ENCODE peak calls at places on chromosome 6, in six cellular contexts. S is cardiac muscle cell, I is psoas muscle, Q is foreskin keratinocyte, F is Peyer's patch, R is right lobe of liver. B is an unnamed sample.

GRCh38 chr6:34070315-34071110 is 75.4 kb downstream of the GRM4 start:
- DNase-seq in S (peak), I (no peak), F (no peak), Q (no peak), R (no peak), B (no peak)

GRCh38 chr6:27295301-27296079 is 16.6 kb downstream of the POM121L2 start:
- DNase-seq in F (no peak), S (peak), I (no peak), R (no peak), Q (peak), B (peak)

GRCh38 chr6:33061987-33062386 is 11.5 kb downstream of the HLA-DPA1 start:
- DNase-seq in I (no peak), Q (no peak), R (no peak), S (peak), F (peak), B (no peak)

GRCh38 chr6:138815797-138816528 is 20.1 kb downstream of the ECT2L start:
- DNase-seq in Q (no peak), S (peak), I (no peak), R (no peak), F (no peak), B (no peak)

GRCh38 chr6:105015482-105015881 is 58.6 kb downstream of the LIN28B start:
- DNase-seq in S (peak), F (no peak), I (no peak), R (no peak), Q (peak), B (no peak)

GRCh38 chr6:35311390-35312075 is 13.9 kb downstream of the DEF6 start:
- DNase-seq in F (peak), R (no peak), I (no peak), Q (no peak), S (no peak), B (peak)

GRCh38 chr6:14517536-14518105 is 400.0 kb downstream of the CD83 start:
- DNase-seq in S (no peak), Q (peak), I (no peak), F (no peak), R (no peak), B (no peak)

GRCh38 chr6:112429226-112429625 is 82.1 kb downstream of the RFPL4B start:
- DNase-seq in Q (no peak), I (no peak), F (no peak), S (peak), R (no peak), B (peak)

GRCh38 chr6:148306287-148306686 is 36.4 kb upstream of the SASH1 start:
- DNase-seq in I (no peak), S (no peak), Q (no peak), R (no peak), F (no peak), B (no peak)

GRCh38 chr6:162387723-162388382 is 339.7 kb downstream of the PRKN start:
- DNase-seq in Q (no peak), F (no peak), R (no peak), S (no peak), I (peak), B (no peak)

GRCh38 chr6:1391692-1392309 is 2.4 kb downstream of the FOXF2 start:
- DNase-seq in R (no peak), I (no peak), S (no peak), Q (no peak), F (no peak), B (no peak)

GRCh38 chr6:45663181-45664180 is 285.7 kb upstream of the SUPT3H start:
- DNase-seq in S (peak), R (peak), Q (no peak), I (peak), F (peak), B (peak)

GRCh38 chr6:105310371-105310770 is 92.5 kb downstream of the PREP start:
- DNase-seq in F (no peak), R (no peak), S (no peak), I (no peak), Q (no peak), B (no peak)

GRCh38 chr6:100435299-100435698 is 29.4 kb downstream of the SIM1 start:
- DNase-seq in I (no peak), R (no peak), F (no peak), Q (no peak), S (no peak), B (no peak)

GRCh38 chr6:139219746-139220145 is 72.1 kb downstream of the TXLNB start:
- DNase-seq in F (no peak), Q (no peak), R (no peak), S (no peak), I (no peak), B (no peak)

GRCh38 chr6:72905705-72906478 is 284.0 kb downstream of the KCNQ5 start:
- DNase-seq in F (no peak), S (no peak), Q (no peak), I (no peak), R (no peak), B (no peak)

GRCh38 chr6:106444777-106445507 is 84.4 kb downstream of the CRYBG1 start:
- DNase-seq in F (no peak), I (no peak), Q (no peak), S (peak), R (no peak), B (peak)

GRCh38 chr6:1004885-1005635 is 306.8 kb upstream of the FOXQ1 start:
- DNase-seq in I (no peak), F (no peak), R (no peak), Q (no peak), S (no peak), B (no peak)

GRCh38 chr6:127606131-127606562 is 29.2 kb downstream of the C6orf58 start:
- DNase-seq in R (no peak), I (peak), S (peak), Q (no peak), F (no peak), B (peak)

GRCh38 chr6:143397229-143398222 is 53.0 kb downstream of the ADAT2 start:
- DNase-seq in S (peak), I (peak), F (no peak), R (peak), Q (peak), B (peak)

GRCh38 chr6:23969344-23969743 is 156.7 kb upstream of the NRSN1 start:
- DNase-seq in Q (no peak), F (no peak), R (no peak), S (no peak), I (no peak), B (no peak)

GRCh38 chr6:167349816-167350215 is 24.9 kb downstream of the TTLL2 start:
- DNase-seq in Q (no peak), I (no peak), F (no peak), S (no peak), R (no peak), B (no peak)
- H3K27ac ChIP-seq in Q (no peak), I (no peak), F (no peak), S (no peak), R (peak), B (no peak)

GRCh38 chr6:29955783-29956182 is 13.5 kb downstream of the HLA-A start:
- DNase-seq in R (no peak), I (no peak), Q (no peak), S (no peak), F (no peak), B (no peak)
- H3K27ac ChIP-seq in R (no peak), I (peak), Q (no peak), S (no peak), F (no peak), B (no peak)

GRCh38 chr6:10609038-10609437 is 85.4 kb downstream of the C6orf52 start:
- DNase-seq in S (no peak), Q (no peak), F (no peak), R (no peak), I (no peak), B (no peak)

GRCh38 chr6:10613077-10613476 is 81.3 kb downstream of the C6orf52 start:
- DNase-seq in Q (no peak), F (no peak), I (no peak), R (no peak), S (no peak), B (no peak)

GRCh38 chr6:10610289-10610688 is 84.1 kb downstream of the C6orf52 start:
- DNase-seq in S (no peak), I (peak), F (no peak), Q (no peak), R (no peak), B (no peak)

GRCh38 chr6:10613693-10614092 is 80.7 kb downstream of the C6orf52 start:
- DNase-seq in R (no peak), F (no peak), Q (no peak), I (no peak), S (no peak), B (no peak)

GRCh38 chr6:10612161-10612560 is 82.3 kb downstream of the C6orf52 start:
- DNase-seq in R (no peak), F (no peak), Q (no peak), S (no peak), I (no peak), B (no peak)
- H3K27ac ChIP-seq in R (no peak), F (peak), Q (no peak), S (no peak), I (no peak), B (no peak)

GRCh38 chr6:86943819-86944407 is 6.6 kb downstream of the HTR1E start:
- DNase-seq in F (no peak), S (no peak), R (no peak), I (no peak), Q (no peak), B (no peak)
- H3K27ac ChIP-seq in F (no peak), S (no peak), R (no peak), I (no peak), Q (no peak), B (no peak)

GRCh38 chr6:129680633-129681032 is 29.3 kb downstream of the ARHGAP18 start:
- DNase-seq in F (no peak), I (no peak), Q (no peak), S (no peak), R (no peak), B (no peak)

GRCh38 chr6:129679758-129680157 is 30.2 kb downstream of the ARHGAP18 start:
- DNase-seq in Q (no peak), F (no peak), S (peak), R (no peak), I (no peak), B (no peak)

GRCh38 chr6:129678463-129678862 is 31.5 kb downstream of the ARHGAP18 start:
- DNase-seq in Q (no peak), F (no peak), I (no peak), R (no peak), S (no peak), B (no peak)

GRCh38 chr6:129677634-129678325 is 32.2 kb downstream of the ARHGAP18 start:
- DNase-seq in Q (no peak), R (no peak), F (no peak), I (no peak), S (no peak), B (no peak)

DNA sequence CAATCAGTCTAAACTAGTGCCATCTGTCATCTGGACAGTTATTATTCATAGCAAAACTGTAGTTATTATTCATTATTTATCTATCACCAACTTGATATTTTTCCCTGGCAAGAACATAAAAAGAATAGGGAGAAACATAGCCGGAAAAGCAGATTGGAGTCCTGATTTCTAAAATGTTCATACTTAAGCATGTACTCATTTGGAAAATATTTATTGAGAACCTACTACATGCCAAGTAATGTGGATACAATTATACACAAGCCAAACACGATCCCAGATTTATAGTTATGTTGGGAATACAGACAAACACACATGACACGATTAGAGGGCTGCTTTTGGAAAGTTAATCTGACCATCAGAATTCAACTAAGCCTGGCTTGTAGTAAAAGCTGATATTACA is 30.7 kb downstream of the ARHGAP18 start:
- DNase-seq in I (no peak), F (no peak), S (peak), R (no peak), Q (no peak), B (no peak)
- H3K27ac ChIP-seq in I (peak), F (peak), S (no peak), R (no peak), Q (peak), B (no peak)